ENCODE peak calls at places on chromosomes 7 and 10, in eight cellular contexts. D, O, Y, X, L, T, J and I are unnamed samples.

GRCh38 chr10:70274643-70275042 is 9.2 kb downstream of the NPFFR1 start:
- DNase-seq in J (no peak), Y (no peak), D (no peak), T (no peak), L (no peak), X (no peak), O (no peak), I (no peak)

GRCh38 chr10:125538947-125539649 is 143.9 kb downstream of the TEX36 start:
- DNase-seq in O (peak), L (no peak), Y (peak), T (no peak), D (no peak), J (no peak), X (no peak), I (no peak)

GRCh38 chr10:11303671-11304170 is 286.0 kb downstream of the CELF2 start:
- DNase-seq in D (no peak), O (no peak), X (no peak), T (no peak), Y (no peak), L (no peak), J (no peak), I (no peak)

GRCh38 chr7:34309584-34309983 is 348.4 kb upstream of the NPSR1 start:
- DNase-seq in O (no peak), T (no peak), X (no peak), D (no peak), Y (no peak), J (no peak), L (no peak), I (no peak)

GRCh38 chr7:33632322-33632721 is 273.0 kb upstream of the BMPER start:
- DNase-seq in Y (no peak), D (no peak), J (no peak), L (no peak), T (no peak), O (no peak), X (no peak), I (no peak)

GRCh38 chr10:102775201-102775972 is 31.6 kb downstream of the WBP1L start:
- DNase-seq in O (peak), X (no peak), T (no peak), J (no peak), Y (no peak), D (no peak), L (no peak), I (no peak)

GRCh38 chr10:68327889-68328786 is 3.7 kb upstream of the HNRNPH3 start:
- DNase-seq in Y (no peak), O (no peak), X (no peak), D (peak), T (no peak), L (peak), J (no peak), I (no peak)

GRCh38 chr10:62244785-62245595 is 23.7 kb downstream of the RTKN2 start:
- DNase-seq in T (no peak), X (peak), O (peak), Y (no peak), D (peak), L (peak), J (no peak), I (peak)

GRCh38 chr7:120512701-120513100 is 239.7 kb downstream of the KCND2 start:
- DNase-seq in O (no peak), Y (no peak), T (no peak), L (no peak), X (no peak), J (no peak), D (no peak), I (no peak)

GRCh38 chr7:132677941-132678340 is 101.7 kb upstream of the PLXNA4 start:
- DNase-seq in T (no peak), Y (no peak), J (no peak), O (no peak), L (no peak), X (no peak), D (no peak), I (no peak)

GRCh38 chr10:478471-479245 is 210.8 kb downstream of the DIP2C start:
- DNase-seq in X (no peak), D (no peak), T (no peak), L (no peak), O (no peak), J (no peak), Y (no peak), I (no peak)

DNA sequence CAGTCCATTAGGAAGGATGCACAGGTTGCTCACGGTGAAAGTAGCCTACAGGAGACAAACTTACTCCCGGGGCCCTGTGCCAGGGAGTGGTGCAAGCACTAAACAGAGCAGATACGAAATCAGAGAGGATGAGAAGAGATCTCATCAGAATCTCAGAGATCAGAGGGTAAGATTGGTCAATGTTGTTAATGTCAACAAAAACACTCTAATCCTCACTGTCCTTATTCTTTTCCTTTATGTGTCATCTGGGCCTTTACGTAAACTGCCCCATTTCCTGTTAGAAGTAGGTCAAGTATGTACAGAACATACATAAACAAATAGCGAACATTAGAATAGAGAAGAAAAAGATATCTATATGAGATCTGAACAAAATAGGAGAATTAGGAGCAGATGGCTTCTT is 163.1 kb downstream of the PPP1R17 start:
- DNase-seq in L (no peak), T (no peak), O (no peak), Y (no peak), D (no peak), X (no peak), J (no peak), I (no peak)
- TF ChIP-seq CTCF in L (no peak), T (no peak), O (no peak), Y (no peak), D (no peak), X (no peak), J (no peak), I (no peak)

DNA sequence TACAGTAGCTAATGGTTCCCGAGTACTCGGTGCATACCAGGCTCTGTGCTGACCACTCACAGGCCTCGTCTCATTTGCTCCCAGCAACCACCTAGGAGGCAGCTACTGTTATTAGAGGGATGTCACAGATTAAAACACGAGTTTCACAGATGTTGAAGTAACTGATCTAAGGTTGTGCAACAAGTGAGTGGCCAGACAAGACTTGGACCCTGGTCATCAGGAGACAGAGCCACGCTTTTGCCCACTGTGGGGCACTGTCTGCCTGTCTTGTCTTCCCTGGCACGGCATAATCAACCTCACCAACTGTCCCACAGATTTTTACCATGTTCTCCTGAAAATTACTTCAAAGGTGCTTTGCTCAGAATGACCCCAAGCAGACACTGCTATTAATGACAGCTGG is 111.6 kb upstream of the HABP2 start:
- DNase-seq in T (no peak), D (no peak), X (no peak), Y (no peak), L (no peak), O (no peak), J (no peak), I (no peak)
- TF ChIP-seq CTCF in T (peak), D (no peak), X (no peak), Y (no peak), L (peak), O (no peak), J (no peak), I (no peak)

GRCh38 chr10:122208616-122209430 is 62.3 kb upstream of the BTBD16 start:
- DNase-seq in T (no peak), Y (no peak), X (no peak), L (no peak), O (no peak), J (no peak), D (no peak), I (no peak)

GRCh38 chr10:122216047-122216446 is 55.0 kb upstream of the BTBD16 start:
- DNase-seq in T (no peak), X (no peak), O (no peak), D (no peak), J (no peak), Y (no peak), L (no peak), I (no peak)

GRCh38 chr10:122210481-122211265 is 60.4 kb upstream of the BTBD16 start:
- DNase-seq in J (no peak), X (no peak), D (no peak), L (no peak), O (no peak), T (no peak), Y (no peak), I (no peak)

GRCh38 chr10:122219340-122219739 is 51.8 kb upstream of the BTBD16 start:
- DNase-seq in O (no peak), X (no peak), Y (no peak), D (no peak), J (no peak), L (no peak), T (no peak), I (no peak)

DNA sequence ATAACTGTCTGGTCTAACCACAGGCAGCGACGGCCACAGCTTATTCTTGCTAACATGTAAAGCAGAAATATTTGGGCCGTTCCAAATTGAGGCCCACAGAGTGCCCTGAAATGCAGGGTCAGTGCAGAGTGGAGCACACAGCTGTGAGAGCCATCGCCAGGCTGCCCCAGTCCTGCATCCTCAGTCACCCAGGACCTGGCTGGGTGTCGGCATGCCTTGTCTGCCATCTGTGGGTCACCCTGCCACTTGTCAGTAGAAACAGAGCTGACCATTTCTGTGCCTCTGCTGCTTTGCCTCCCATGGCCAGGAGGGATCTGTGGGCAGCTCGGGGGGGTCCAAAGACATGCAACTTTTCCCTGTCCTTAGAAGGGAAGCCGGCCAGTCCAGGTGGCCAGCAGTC is 57.3 kb upstream of the BTBD16 start:
- DNase-seq in D (no peak), T (no peak), O (no peak), X (no peak), L (no peak), Y (no peak), J (no peak), I (no peak)
- TF ChIP-seq CTCF in D (no peak), T (peak), O (no peak), X (no peak), L (no peak), Y (no peak), J (no peak), I (no peak)

DNA sequence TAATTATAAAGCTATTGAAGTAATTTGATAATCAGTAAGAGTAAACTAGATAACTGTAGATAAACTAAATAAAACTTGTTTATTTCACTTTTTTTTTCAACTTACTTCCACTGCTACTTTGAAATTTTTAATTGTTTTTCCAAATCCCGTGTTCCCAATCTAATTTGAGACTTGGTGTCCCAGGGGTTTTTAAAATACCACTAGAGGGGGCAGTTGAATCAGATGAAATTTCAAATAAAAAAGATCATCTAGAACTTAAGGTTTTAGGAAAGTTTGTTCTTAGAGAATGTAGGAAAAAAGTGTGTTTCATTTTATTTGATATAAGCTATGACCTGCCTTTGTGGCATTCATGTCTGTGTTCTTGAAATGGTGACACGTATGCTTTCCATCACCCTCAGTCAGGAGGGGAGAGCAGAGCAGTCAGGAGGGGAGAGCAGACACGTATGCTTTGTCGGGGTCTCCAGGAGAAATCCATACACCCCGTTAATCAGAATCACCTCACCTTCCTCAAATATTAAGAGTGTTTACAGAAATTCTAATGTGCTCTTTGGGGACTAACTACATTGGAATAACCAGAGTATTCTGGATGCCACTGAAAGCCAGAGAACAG is 49.9 kb downstream of the C10orf67 start:
- DNase-seq in T (no peak), Y (no peak), J (no peak), D (no peak), L (peak), O (no peak), X (no peak), I (no peak)
- TF ChIP-seq CTCF in T (peak), Y (peak), J (peak), D (peak), L (peak), O (peak), X (peak), I (peak)

DNA sequence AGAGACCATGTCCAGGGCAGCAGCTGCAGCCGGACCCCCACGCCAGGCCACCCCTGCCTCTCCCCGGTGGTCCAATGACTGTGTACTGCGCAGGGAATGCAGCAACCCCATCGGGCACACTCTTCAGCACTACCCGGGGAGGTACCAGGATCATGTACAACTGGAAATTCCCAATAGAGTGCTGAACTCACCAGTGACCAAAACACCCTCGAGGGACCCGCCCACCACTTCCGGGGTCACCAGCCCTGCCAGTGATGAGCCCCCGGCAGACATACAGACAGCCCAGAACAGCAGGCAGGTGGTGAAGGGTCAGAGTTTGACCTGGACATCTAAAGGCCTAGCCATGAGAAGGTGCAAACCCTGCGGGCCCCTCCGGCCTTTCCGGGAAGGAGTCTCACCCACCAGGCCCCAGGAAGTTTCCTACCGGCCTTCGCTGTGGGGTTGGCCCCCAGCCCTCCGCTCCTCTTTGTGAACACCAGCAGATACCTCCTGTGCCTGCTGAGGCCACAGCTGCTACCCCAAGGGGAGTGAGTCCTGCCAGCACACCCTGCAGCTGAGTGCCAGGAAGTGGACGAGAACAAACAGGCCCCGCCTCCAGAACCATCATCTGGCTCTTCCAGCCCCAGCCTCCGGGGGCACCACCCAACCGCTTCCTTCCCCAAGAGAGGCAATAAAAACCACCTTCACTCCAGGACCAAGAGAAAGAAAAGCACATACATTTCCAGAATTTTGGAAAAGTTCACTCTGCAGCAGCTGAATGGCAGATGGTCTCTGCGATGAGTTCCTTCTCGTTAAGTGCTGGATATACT is 5.0 kb upstream of the ANKRD61 start:
- DNase-seq in T (no peak), L (no peak), J (no peak), O (peak), X (peak), Y (peak), D (peak), I (peak)
- TF ChIP-seq CTCF in T (peak), L (peak), J (no peak), O (peak), X (no peak), Y (no peak), D (peak), I (no peak)

GRCh38 chr7:81956520-81956919 is 186.7 kb upstream of the HGF start:
- DNase-seq in Y (no peak), D (no peak), X (peak), O (no peak), T (no peak), L (peak), J (no peak), I (peak)
- TF ChIP-seq CTCF in Y (no peak), D (no peak), X (no peak), O (peak), T (peak), L (peak), J (no peak), I (peak)